ENCODE peak calls at places on chromosomes 12 and 14, in seven cellular contexts. One of them, this sample, is unnamed.

GRCh38 chr14:61328629-61329262 is 7.4 kb downstream of the PRKCH start:
- DNase-seq in NB4: no peak
- DNase-seq in stimulated activated CD4-positive, alpha-beta T cell treated with anti-CD3 and anti-CD28 coated beads, Interleukin-2, amount 100 ng/mL, for 48 hours: no peak
- DNase-seq in GOT3: no peak
- DNase-seq in activated gamma-delta T cell: no peak
- DNase-seq in NCI-H2029 treated with DMSO at 0.1 percent for 48 hours: no peak
- DNase-seq in smooth muscle cell of the brain vasculature: no peak
- DNase-seq in this sample: no peak

GRCh38 chr12:64618953-64619590 is 8.8 kb downstream of the RASSF3 start:
- DNase-seq in smooth muscle cell of the brain vasculature: no peak
- DNase-seq in GOT3: no peak
- DNase-seq in stimulated activated CD4-positive, alpha-beta T cell treated with anti-CD3 and anti-CD28 coated beads, Interleukin-2, amount 100 ng/mL, for 48 hours: no peak
- DNase-seq in NCI-H2029 treated with DMSO at 0.1 percent for 48 hours: no peak
- DNase-seq in NB4: peak
- DNase-seq in activated gamma-delta T cell: no peak
- DNase-seq in this sample: no peak

GRCh38 chr14:61566537-61567225 is 128.6 kb upstream of the HIF1A start:
- DNase-seq in GOT3: no peak
- DNase-seq in NB4: no peak
- DNase-seq in activated gamma-delta T cell: no peak
- DNase-seq in smooth muscle cell of the brain vasculature: no peak
- DNase-seq in NCI-H2029 treated with DMSO at 0.1 percent for 48 hours: no peak
- DNase-seq in stimulated activated CD4-positive, alpha-beta T cell treated with anti-CD3 and anti-CD28 coated beads, Interleukin-2, amount 100 ng/mL, for 48 hours: no peak
- DNase-seq in this sample: peak

GRCh38 chr14:51304956-51305355 is 64.9 kb downstream of the TMX1 start:
- DNase-seq in smooth muscle cell of the brain vasculature: peak
- DNase-seq in NB4: no peak
- DNase-seq in GOT3: no peak
- DNase-seq in NCI-H2029 treated with DMSO at 0.1 percent for 48 hours: no peak
- DNase-seq in activated gamma-delta T cell: no peak
- DNase-seq in stimulated activated CD4-positive, alpha-beta T cell treated with anti-CD3 and anti-CD28 coated beads, Interleukin-2, amount 100 ng/mL, for 48 hours: no peak
- DNase-seq in this sample: peak

GRCh38 chr14:55807992-55808391 is 228.0 kb downstream of the KTN1 start:
- DNase-seq in NCI-H2029 treated with DMSO at 0.1 percent for 48 hours: no peak
- DNase-seq in activated gamma-delta T cell: no peak
- DNase-seq in NB4: no peak
- DNase-seq in GOT3: no peak
- DNase-seq in smooth muscle cell of the brain vasculature: no peak
- DNase-seq in stimulated activated CD4-positive, alpha-beta T cell treated with anti-CD3 and anti-CD28 coated beads, Interleukin-2, amount 100 ng/mL, for 48 hours: no peak
- DNase-seq in this sample: no peak

GRCh38 chr12:32106153-32106516 is 512 bp upstream of the BICD1 start:
- DNase-seq in NB4: no peak
- DNase-seq in activated gamma-delta T cell: no peak
- DNase-seq in smooth muscle cell of the brain vasculature: no peak
- DNase-seq in GOT3: no peak
- DNase-seq in stimulated activated CD4-positive, alpha-beta T cell treated with anti-CD3 and anti-CD28 coated beads, Interleukin-2, amount 100 ng/mL, for 48 hours: no peak
- DNase-seq in NCI-H2029 treated with DMSO at 0.1 percent for 48 hours: no peak
- DNase-seq in this sample: no peak

GRCh38 chr12:91883811-91884210 is 261.8 kb downstream of the BTG1 start:
- DNase-seq in stimulated activated CD4-positive, alpha-beta T cell treated with anti-CD3 and anti-CD28 coated beads, Interleukin-2, amount 100 ng/mL, for 48 hours: no peak
- DNase-seq in activated gamma-delta T cell: no peak
- DNase-seq in GOT3: no peak
- DNase-seq in NB4: no peak
- DNase-seq in NCI-H2029 treated with DMSO at 0.1 percent for 48 hours: no peak
- DNase-seq in smooth muscle cell of the brain vasculature: no peak
- DNase-seq in this sample: no peak

GRCh38 chr12:50620050-50620974 is 115.5 kb downstream of the DIP2B start:
- DNase-seq in stimulated activated CD4-positive, alpha-beta T cell treated with anti-CD3 and anti-CD28 coated beads, Interleukin-2, amount 100 ng/mL, for 48 hours: no peak
- DNase-seq in GOT3: peak
- DNase-seq in NB4: no peak
- DNase-seq in NCI-H2029 treated with DMSO at 0.1 percent for 48 hours: peak
- DNase-seq in smooth muscle cell of the brain vasculature: no peak
- DNase-seq in activated gamma-delta T cell: no peak
- DNase-seq in this sample: peak

GRCh38 chr12:77847665-77848431 is 17.2 kb downstream of the NAV3 start:
- DNase-seq in activated gamma-delta T cell: no peak
- DNase-seq in GOT3: no peak
- DNase-seq in NCI-H2029 treated with DMSO at 0.1 percent for 48 hours: no peak
- DNase-seq in smooth muscle cell of the brain vasculature: peak
- DNase-seq in NB4: no peak
- DNase-seq in stimulated activated CD4-positive, alpha-beta T cell treated with anti-CD3 and anti-CD28 coated beads, Interleukin-2, amount 100 ng/mL, for 48 hours: no peak
- DNase-seq in this sample: peak

GRCh38 chr14:39368261-39368959 is 63.8 kb downstream of the FBXO33 start:
- DNase-seq in smooth muscle cell of the brain vasculature: peak
- DNase-seq in NB4: peak
- DNase-seq in stimulated activated CD4-positive, alpha-beta T cell treated with anti-CD3 and anti-CD28 coated beads, Interleukin-2, amount 100 ng/mL, for 48 hours: no peak
- DNase-seq in GOT3: no peak
- DNase-seq in activated gamma-delta T cell: no peak
- DNase-seq in NCI-H2029 treated with DMSO at 0.1 percent for 48 hours: no peak
- DNase-seq in this sample: peak

GRCh38 chr14:95597784-95598204 is 62.9 kb downstream of the GLRX5 start:
- DNase-seq in smooth muscle cell of the brain vasculature: no peak
- DNase-seq in GOT3: no peak
- DNase-seq in stimulated activated CD4-positive, alpha-beta T cell treated with anti-CD3 and anti-CD28 coated beads, Interleukin-2, amount 100 ng/mL, for 48 hours: no peak
- DNase-seq in NB4: no peak
- DNase-seq in activated gamma-delta T cell: no peak
- DNase-seq in NCI-H2029 treated with DMSO at 0.1 percent for 48 hours: no peak
- DNase-seq in this sample: peak

GRCh38 chr14:77344597-77344996 is 23.8 kb downstream of the GSTZ1 start:
- DNase-seq in activated gamma-delta T cell: no peak
- DNase-seq in NB4: no peak
- DNase-seq in GOT3: no peak
- DNase-seq in NCI-H2029 treated with DMSO at 0.1 percent for 48 hours: no peak
- DNase-seq in stimulated activated CD4-positive, alpha-beta T cell treated with anti-CD3 and anti-CD28 coated beads, Interleukin-2, amount 100 ng/mL, for 48 hours: no peak
- DNase-seq in smooth muscle cell of the brain vasculature: no peak
- DNase-seq in this sample: no peak

GRCh38 chr14:44778562-44778961 is 183.2 kb downstream of the KLHL28 start:
- DNase-seq in activated gamma-delta T cell: no peak
- DNase-seq in GOT3: no peak
- DNase-seq in stimulated activated CD4-positive, alpha-beta T cell treated with anti-CD3 and anti-CD28 coated beads, Interleukin-2, amount 100 ng/mL, for 48 hours: no peak
- DNase-seq in smooth muscle cell of the brain vasculature: no peak
- DNase-seq in NB4: no peak
- DNase-seq in NCI-H2029 treated with DMSO at 0.1 percent for 48 hours: no peak
- DNase-seq in this sample: peak

GRCh38 chr14:91116913-91117588 is 3.2 kb downstream of the DGLUCY start:
- DNase-seq in smooth muscle cell of the brain vasculature: no peak
- DNase-seq in NB4: no peak
- DNase-seq in stimulated activated CD4-positive, alpha-beta T cell treated with anti-CD3 and anti-CD28 coated beads, Interleukin-2, amount 100 ng/mL, for 48 hours: peak
- DNase-seq in GOT3: no peak
- DNase-seq in activated gamma-delta T cell: no peak
- DNase-seq in NCI-H2029 treated with DMSO at 0.1 percent for 48 hours: no peak
- DNase-seq in this sample: no peak

GRCh38 chr12:979355-979754 is 11.7 kb upstream of the ERC1 start:
- DNase-seq in NB4: no peak
- DNase-seq in smooth muscle cell of the brain vasculature: no peak
- DNase-seq in stimulated activated CD4-positive, alpha-beta T cell treated with anti-CD3 and anti-CD28 coated beads, Interleukin-2, amount 100 ng/mL, for 48 hours: no peak
- DNase-seq in NCI-H2029 treated with DMSO at 0.1 percent for 48 hours: no peak
- DNase-seq in activated gamma-delta T cell: no peak
- DNase-seq in GOT3: no peak
- DNase-seq in this sample: no peak

GRCh38 chr14:97703006-97703760 is 906.0 kb downstream of the VRK1 start:
- DNase-seq in NB4: no peak
- DNase-seq in GOT3: no peak
- DNase-seq in activated gamma-delta T cell: no peak
- DNase-seq in NCI-H2029 treated with DMSO at 0.1 percent for 48 hours: no peak
- DNase-seq in stimulated activated CD4-positive, alpha-beta T cell treated with anti-CD3 and anti-CD28 coated beads, Interleukin-2, amount 100 ng/mL, for 48 hours: no peak
- DNase-seq in smooth muscle cell of the brain vasculature: no peak
- DNase-seq in this sample: no peak

GRCh38 chr14:57492859-57493258 is 798 bp downstream of the CCDC198 start:
- DNase-seq in NB4: no peak
- DNase-seq in NCI-H2029 treated with DMSO at 0.1 percent for 48 hours: no peak
- DNase-seq in smooth muscle cell of the brain vasculature: no peak
- DNase-seq in activated gamma-delta T cell: no peak
- DNase-seq in stimulated activated CD4-positive, alpha-beta T cell treated with anti-CD3 and anti-CD28 coated beads, Interleukin-2, amount 100 ng/mL, for 48 hours: no peak
- DNase-seq in GOT3: no peak
- DNase-seq in this sample: peak

GRCh38 chr12:92593734-92594402 is 108.9 kb upstream of the PLEKHG7 start:
- DNase-seq in stimulated activated CD4-positive, alpha-beta T cell treated with anti-CD3 and anti-CD28 coated beads, Interleukin-2, amount 100 ng/mL, for 48 hours: peak
- DNase-seq in smooth muscle cell of the brain vasculature: no peak
- DNase-seq in NCI-H2029 treated with DMSO at 0.1 percent for 48 hours: no peak
- DNase-seq in GOT3: no peak
- DNase-seq in activated gamma-delta T cell: peak
- DNase-seq in NB4: peak
- DNase-seq in this sample: peak

This sample was measured in HT1080.